ENCODE peak calls at places on chromosome 10, in four cellular contexts. L is left ventricle myocardium inferior; U is posterior vena cava; T is activated gamma-delta T cell treated with anti-CD3 and anti-CD28 coated beads, Interleukin-2, amount 50 U/mL, for 16 hours. Z is an unnamed sample.

GRCh38 chr10:103241262-103242011 is 4.2 kb upstream of the RPEL1 start:
- DNase-seq in T (no peak), L (no peak), U (no peak), Z (peak)

GRCh38 chr10:68550747-68551411 is 9.3 kb upstream of the TET1 start:
- DNase-seq in U (no peak), T (no peak), L (no peak), Z (no peak)

GRCh38 chr10:103605359-103606156 is 112.1 kb downstream of the NEURL1 start:
- DNase-seq in L (no peak), U (no peak), T (peak), Z (no peak)

GRCh38 chr10:6140141-6140841 is 51.5 kb downstream of the RBM17 start:
- DNase-seq in U (peak), L (no peak), T (no peak), Z (no peak)

GRCh38 chr10:79367421-79368189 is 20.3 kb downstream of the PPIF start:
- DNase-seq in U (no peak), L (no peak), T (no peak), Z (no peak)

GRCh38 chr10:131113892-131114291 is 197.6 kb downstream of the TCERG1L start:
- DNase-seq in T (no peak), L (no peak), U (no peak), Z (no peak)

GRCh38 chr10:113517893-113518240 is 35.0 kb upstream of the HABP2 start:
- DNase-seq in U (no peak), T (no peak), L (no peak), Z (no peak)

GRCh38 chr10:103800789-103801540 is 54.4 kb downstream of the SH3PXD2A start:
- DNase-seq in T (peak), U (no peak), L (no peak), Z (no peak)

GRCh38 chr10:53209941-53210611 is 437.5 kb upstream of the MBL2 start:
- DNase-seq in T (no peak), U (no peak), L (no peak), Z (no peak)

GRCh38 chr10:127275793-127276415 is 79.5 kb upstream of the INSYN2A start:
- DNase-seq in U (no peak), L (no peak), T (no peak), Z (no peak)

GRCh38 chr10:5595591-5596590 is 70.5 kb downstream of the ASB13 start:
- DNase-seq in L (no peak), T (no peak), U (no peak), Z (no peak)

GRCh38 chr10:124657806-124658205 is 86.4 kb downstream of the FAM53B start:
- DNase-seq in U (no peak), T (no peak), L (no peak), Z (no peak)

GRCh38 chr10:23585666-23586065 is 146.8 kb downstream of the OTUD1 start:
- DNase-seq in L (no peak), T (no peak), U (no peak), Z (no peak)

GRCh38 chr10:110034596-110034995 is 26.8 kb downstream of the ADD3 start:
- DNase-seq in U (no peak), L (no peak), T (no peak), Z (no peak)

GRCh38 chr10:127012769-127013152 is 107.5 kb downstream of the DOCK1 start:
- DNase-seq in U (no peak), T (no peak), L (peak), Z (peak)

GRCh38 chr10:43843331-43844101 is 194.8 kb upstream of the ZNF32 start:
- DNase-seq in L (peak), U (no peak), T (no peak), Z (no peak)

GRCh38 chr10:50990568-50991495 is 83.5 kb upstream of the PRKG1 start:
- DNase-seq in T (no peak), U (peak), L (peak), Z (peak)

GRCh38 chr10:110303681-110304080 is 1.0 kb downstream of the SMNDC1 start:
- DNase-seq in U (no peak), T (no peak), L (no peak), Z (no peak)

GRCh38 chr10:74361678-74362077 is 210.7 kb downstream of the ADK start:
- DNase-seq in U (no peak), T (no peak), L (no peak), Z (no peak)

GRCh38 chr10:131174651-131175540 is 136.6 kb downstream of the TCERG1L start:
- DNase-seq in U (peak), L (no peak), T (no peak), Z (no peak)

GRCh38 chr10:110643670-110644597 is at the start of gene RBM20:
- DNase-seq in U (no peak), T (no peak), L (peak), Z (no peak)

GRCh38 chr10:42738669-42739068 is 43.9 kb upstream of the BMS1 start:
- DNase-seq in L (no peak), U (no peak), T (no peak), Z (no peak)

GRCh38 chr10:73182568-73182967 is 14.6 kb downstream of the FAM149B1 start:
- DNase-seq in U (no peak), T (no peak), L (no peak), Z (no peak)

GRCh38 chr10:122279725-122280141 is 8.6 kb downstream of the BTBD16 start:
- DNase-seq in L (peak), U (peak), T (no peak), Z (no peak)

GRCh38 chr10:98019784-98020183 is 10.6 kb downstream of the CRTAC1 start:
- DNase-seq in U (no peak), L (no peak), T (no peak), Z (no peak)

GRCh38 chr10:29131952-29132820 is 156.7 kb upstream of the LYZL1 start:
- DNase-seq in U (no peak), T (no peak), L (peak), Z (no peak)

GRCh38 chr10:18340496-18341051 is 200.3 kb downstream of the CACNB2 start:
- DNase-seq in T (no peak), U (no peak), L (peak), Z (no peak)

GRCh38 chr10:5596611-5597341 is 69.6 kb downstream of the ASB13 start:
- DNase-seq in U (no peak), T (no peak), L (no peak), Z (no peak)

GRCh38 chr10:22805304-22805703 is 90.9 kb upstream of the PIP4K2A start:
- DNase-seq in U (no peak), T (no peak), L (no peak), Z (no peak)

GRCh38 chr10:110074986-110075664 is 67.3 kb downstream of the ADD3 start:
- DNase-seq in L (no peak), T (no peak), U (no peak), Z (no peak)

GRCh38 chr10:28754930-28755718 is 77.8 kb downstream of the BAMBI start:
- DNase-seq in L (no peak), U (no peak), T (no peak), Z (no peak)

GRCh38 chr10:509361-510102 is 179.9 kb downstream of the DIP2C start:
- DNase-seq in L (no peak), U (peak), T (no peak), Z (peak)

GRCh38 chr10:22505923-22506685 is 160.8 kb downstream of the SPAG6 start:
- DNase-seq in U (no peak), L (no peak), T (peak), Z (no peak)

GRCh38 chr10:98344589-98345038 is 70.4 kb downstream of the PYROXD2 start:
- DNase-seq in T (no peak), U (peak), L (peak), Z (no peak)

GRCh38 chr10:25076501-25077197 is 60.2 kb downstream of the THNSL1 start:
- DNase-seq in T (no peak), L (no peak), U (no peak), Z (no peak)

GRCh38 chr10:94858022-94858421 is 80.4 kb upstream of the CYP2C9 start:
- DNase-seq in U (no peak), T (no peak), L (no peak), Z (no peak)

GRCh38 chr10:4561301-4561700 is 264.7 kb upstream of the AKR1E2 start:
- DNase-seq in T (no peak), U (no peak), L (no peak), Z (no peak)

GRCh38 chr10:106082865-106083264 is 1081.6 kb downstream of the SORCS1 start:
- DNase-seq in T (no peak), L (no peak), U (no peak), Z (no peak)

GRCh38 chr10:92822060-92822634 is 26.2 kb upstream of the EXOC6 start:
- DNase-seq in L (no peak), U (no peak), T (no peak), Z (no peak)

GRCh38 chr10:115948415-115948814 is 324.6 kb downstream of the GFRA1 start:
- DNase-seq in U (no peak), T (no peak), L (no peak), Z (no peak)

Z was measured in upper lobe of right lung.